ENCODE peak calls at places on chromosome 16, in six cellular contexts. F is pancreas, Q is kidney, B is cardiac muscle cell, C is GM12878, X is SK-N-SH. D is an unnamed sample.

GRCh38 chr16:57590654-57591085 is 37.8 kb upstream of the ADGRG1 start:
- DNase-seq in X (no peak), F (no peak), C (no peak), Q (peak), B (no peak), D (peak)

GRCh38 chr16:71698491-71698890 is 26.0 kb downstream of the PHLPP2 start:
- DNase-seq in X (no peak), C (no peak), B (no peak), F (no peak), Q (no peak), D (no peak)

GRCh38 chr16:87056083-87056482 is 261.1 kb downstream of the C16orf95 start:
- DNase-seq in X (no peak), C (no peak), B (no peak), F (no peak), Q (no peak), D (no peak)

GRCh38 chr16:71441348-71441781 is 489 bp downstream of the TLE7 start:
- DNase-seq in B (no peak), X (peak), Q (no peak), C (no peak), F (no peak), D (no peak)

GRCh38 chr16:70800306-70800705 is 652 bp downstream of the VAC14 start:
- DNase-seq in X (no peak), F (no peak), Q (no peak), C (no peak), B (no peak), D (no peak)

GRCh38 chr16:85555549-85556455 is 57.3 kb upstream of the GSE1 start:
- DNase-seq in C (no peak), B (peak), X (peak), Q (no peak), F (peak), D (peak)

GRCh38 chr16:8859913-8860881 is 8.6 kb downstream of the CARHSP1 start:
- DNase-seq in C (no peak), Q (peak), F (no peak), X (no peak), B (no peak), D (peak)

GRCh38 chr16:54434859-54435258 is 148.3 kb upstream of the IRX3 start:
- DNase-seq in C (no peak), B (no peak), F (no peak), X (no peak), Q (no peak), D (no peak)

GRCh38 chr16:86285938-86286921 is 224.1 kb upstream of the FOXF1 start:
- DNase-seq in F (no peak), B (no peak), Q (no peak), X (no peak), C (no peak), D (no peak)

GRCh38 chr16:49455181-49455990 is 81.8 kb downstream of the C16orf78 start:
- DNase-seq in X (no peak), Q (no peak), F (no peak), C (no peak), B (no peak), D (no peak)

GRCh38 chr16:81237282-81237681 is 1.2 kb upstream of the BCO1 start:
- DNase-seq in F (peak), X (no peak), B (no peak), Q (no peak), C (no peak), D (no peak)

GRCh38 chr16:24635900-24636610 is 93.4 kb upstream of the TNRC6A start:
- DNase-seq in F (peak), X (peak), B (peak), Q (peak), C (no peak), D (peak)

GRCh38 chr16:84950906-84951305 is 60.4 kb downstream of the ZDHHC7 start:
- DNase-seq in X (peak), B (no peak), C (no peak), F (no peak), Q (no peak), D (no peak)

GRCh38 chr16:80208015-80208414 is 332.8 kb upstream of the DYNLRB2 start:
- DNase-seq in B (no peak), C (no peak), Q (no peak), F (no peak), X (no peak), D (no peak)

GRCh38 chr16:85437161-85438052 is 175.7 kb upstream of the GSE1 start:
- DNase-seq in C (no peak), Q (no peak), F (peak), X (no peak), B (no peak), D (no peak)

GRCh38 chr16:57762365-57763289 is 27.1 kb downstream of the KATNB1 start:
- DNase-seq in F (no peak), C (no peak), Q (peak), X (no peak), B (no peak), D (no peak)

GRCh38 chr16:53132406-53132805 is 77.6 kb downstream of the CHD9 start:
- DNase-seq in B (no peak), Q (no peak), F (no peak), X (no peak), C (no peak), D (no peak)

GRCh38 chr16:49857423-49858181 is 1.7 kb upstream of the ZNF423 start:
- DNase-seq in X (peak), F (peak), Q (peak), B (peak), C (no peak), D (peak)

GRCh38 chr16:29028457-29029167 is 43.8 kb downstream of the LAT start:
- DNase-seq in B (no peak), X (no peak), Q (no peak), F (no peak), C (no peak), D (no peak)

GRCh38 chr16:642189-643049 is 791 bp downstream of the MCRIP2 start:
- DNase-seq in X (peak), B (peak), Q (no peak), F (peak), C (no peak), D (peak)

GRCh38 chr16:644556-644955 is 2.9 kb downstream of the MCRIP2 start:
- DNase-seq in X (no peak), B (no peak), C (no peak), Q (no peak), F (no peak), D (no peak)

GRCh38 chr16:641326-642188 is at the start of gene MCRIP2:
- DNase-seq in Q (peak), F (peak), C (peak), B (peak), X (peak), D (peak)

GRCh38 chr16:640614-641013 is 1.0 kb upstream of the MCRIP2 start:
- DNase-seq in C (no peak), F (no peak), Q (no peak), B (no peak), X (no peak), D (no peak)

DNA sequence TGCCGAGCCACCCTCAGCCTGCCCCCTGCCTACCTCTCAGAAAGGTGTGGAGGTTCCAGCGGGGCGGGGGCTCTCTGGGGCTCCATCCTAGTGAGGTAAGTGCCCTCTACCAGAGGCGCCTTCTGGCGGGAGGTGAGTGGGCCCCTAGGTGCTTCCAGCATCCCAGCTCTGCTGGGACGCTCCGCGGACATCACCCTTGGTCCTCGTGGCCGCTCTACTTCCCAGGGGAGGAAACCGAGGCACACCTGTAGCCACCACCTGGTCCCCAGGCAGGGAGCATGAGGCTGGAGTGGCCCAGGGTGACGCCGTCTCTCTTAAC is 1.4 kb downstream of the MCRIP2 start:
- DNase-seq in C (no peak), Q (no peak), F (no peak), B (no peak), X (no peak), D (no peak)
- H3K4me3 ChIP-seq in C (peak), Q (peak), F (peak), B (peak), X (peak), D (no peak)

GRCh38 chr16:19116711-19117449 is 3.1 kb downstream of the ITPRIPL2 start:
- DNase-seq in F (no peak), Q (no peak), B (no peak), C (no peak), X (no peak), D (no peak)

GRCh38 chr16:19114359-19115147 is 789 bp downstream of the ITPRIPL2 start:
- DNase-seq in C (no peak), F (peak), B (no peak), Q (peak), X (peak), D (peak)

GRCh38 chr16:19119564-19119963 is 5.8 kb downstream of the ITPRIPL2 start:
- DNase-seq in C (no peak), Q (no peak), F (no peak), B (no peak), X (no peak), D (no peak)

GRCh38 chr16:19115148-19116021 is 1.6 kb downstream of the ITPRIPL2 start:
- DNase-seq in Q (peak), C (no peak), X (peak), F (no peak), B (no peak), D (no peak)

DNA sequence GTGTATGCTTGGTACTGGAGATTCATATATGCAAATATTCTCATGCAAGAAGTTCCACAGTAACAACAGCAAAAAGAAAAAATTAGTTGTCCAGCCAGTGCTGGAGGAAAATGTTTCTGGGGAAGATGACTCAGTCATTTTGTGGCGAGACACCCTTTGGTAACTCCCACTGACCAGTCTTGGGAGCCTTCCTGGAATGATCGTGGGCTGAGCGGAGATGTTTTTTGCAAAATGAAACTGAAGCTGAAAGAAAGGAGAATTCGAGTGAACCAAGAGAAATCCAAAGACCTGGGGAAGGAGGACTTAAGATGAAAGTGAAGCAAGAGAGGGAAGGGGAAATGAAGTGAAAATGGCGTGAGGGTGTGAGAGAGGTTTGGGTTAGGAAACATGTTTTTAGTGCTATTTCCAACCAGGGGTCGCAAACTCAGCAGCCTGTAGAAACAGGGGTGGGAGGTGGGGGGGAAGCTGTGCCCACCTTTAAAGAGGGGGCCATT is 5.2 kb downstream of the ITPRIPL2 start:
- DNase-seq in F (no peak), C (no peak), Q (no peak), B (no peak), X (no peak), D (peak)
- H3K27ac ChIP-seq in F (no peak), C (peak), Q (peak), B (no peak), X (peak), D (peak)

GRCh38 chr16:30787613-30788378 is 791 bp upstream of the ZNF629 start:
- DNase-seq in F (no peak), X (no peak), C (no peak), B (no peak), Q (no peak), D (no peak)
- TF ChIP-seq CTCF in F (no peak), X (no peak), C (no peak), B (no peak), Q (no peak), D (no peak)

GRCh38 chr16:89764711-89765201 is 43.4 kb downstream of the ZNF276 start:
- DNase-seq in C (peak), F (no peak), X (no peak), Q (no peak), B (no peak), D (peak)

GRCh38 chr16:89770367-89770766 is 46.1 kb downstream of the FANCA start:
- DNase-seq in X (no peak), Q (no peak), C (no peak), F (no peak), B (no peak), D (no peak)

GRCh38 chr16:89761304-89761922 is 40.1 kb downstream of the ZNF276 start:
- DNase-seq in F (no peak), X (no peak), C (no peak), B (no peak), Q (no peak), D (no peak)

GRCh38 chr16:89759742-89760366 is 38.5 kb downstream of the ZNF276 start:
- DNase-seq in F (no peak), X (no peak), C (no peak), Q (no peak), B (no peak), D (no peak)

GRCh38 chr16:89765292-89765810 is 44.0 kb downstream of the ZNF276 start:
- DNase-seq in B (no peak), Q (no peak), C (no peak), F (no peak), X (no peak), D (no peak)
- H3K4me3 ChIP-seq in B (no peak), Q (no peak), C (no peak), F (no peak), X (no peak), D (no peak)

DNA sequence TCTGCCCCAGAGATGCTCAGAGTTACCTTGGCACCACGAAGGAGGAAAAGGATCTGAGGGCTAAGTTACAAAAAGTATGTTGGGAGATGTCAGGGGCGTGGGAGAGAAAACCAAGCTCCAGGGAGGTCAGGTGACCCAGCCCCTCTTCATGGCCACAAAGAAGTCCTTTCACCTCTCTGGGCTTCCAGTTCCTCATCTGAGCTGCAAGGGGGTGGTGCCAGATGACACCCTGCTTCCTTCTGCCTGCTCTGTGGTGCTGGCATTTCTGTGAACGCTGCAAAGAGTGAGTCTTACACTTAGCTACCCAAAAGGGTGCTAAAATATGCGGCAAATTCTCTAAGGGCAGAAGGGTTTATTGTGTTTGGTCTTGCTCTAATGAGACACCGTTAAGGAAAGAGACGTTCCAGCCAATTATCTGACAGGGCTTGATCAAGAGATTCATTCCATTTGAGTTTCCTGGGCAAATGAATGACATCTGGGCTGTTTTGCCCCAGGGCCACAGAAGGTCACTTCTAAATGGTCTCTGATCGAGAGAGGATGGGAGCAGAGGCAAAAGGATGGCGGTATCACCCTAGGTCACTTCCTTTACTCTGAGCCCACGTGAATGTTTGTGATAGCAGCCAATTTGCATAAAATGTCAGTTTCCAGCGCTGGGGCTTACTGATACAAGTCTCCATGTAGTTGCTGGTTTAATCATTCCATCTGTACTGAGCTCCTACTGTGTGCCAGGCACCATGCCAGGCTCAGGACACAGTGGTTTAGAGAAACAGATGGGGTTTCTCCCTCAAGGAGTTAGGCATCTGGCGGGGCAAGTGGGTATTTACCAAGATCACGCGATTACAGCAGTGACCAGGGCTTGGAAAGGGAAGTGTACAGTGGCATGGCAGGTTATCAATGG is 210.3 kb downstream of the KATNIP start:
- DNase-seq in F (no peak), B (no peak), X (peak), C (no peak), Q (no peak), D (no peak)
- H3K27ac ChIP-seq in F (no peak), B (no peak), X (peak), C (no peak), Q (no peak), D (no peak)

GRCh38 chr16:17451835-17452234 is 18.9 kb downstream of the XYLT1 start:
- DNase-seq in X (no peak), Q (no peak), F (no peak), C (no peak), B (no peak), D (no peak)
- TF ChIP-seq CTCF in X (no peak), Q (no peak), F (no peak), C (no peak), B (no peak), D (no peak)

GRCh38 chr16:51134876-51135275 is 16.2 kb downstream of the SALL1 start:
- DNase-seq in F (no peak), C (no peak), X (no peak), B (no peak), Q (peak), D (no peak)

GRCh38 chr16:51132484-51132883 is 18.6 kb downstream of the SALL1 start:
- DNase-seq in F (no peak), B (no peak), Q (no peak), X (no peak), C (no peak), D (no peak)

GRCh38 chr16:51133691-51134090 is 17.4 kb downstream of the SALL1 start:
- DNase-seq in F (no peak), B (no peak), X (no peak), Q (no peak), C (no peak), D (no peak)

GRCh38 chr16:51133130-51133529 is 17.9 kb downstream of the SALL1 start:
- DNase-seq in B (no peak), C (no peak), Q (no peak), X (no peak), F (no peak), D (no peak)

GRCh38 chr16:51134269-51134812 is 16.7 kb downstream of the SALL1 start:
- DNase-seq in F (no peak), Q (peak), X (peak), C (no peak), B (peak), D (no peak)
- H3K4me3 ChIP-seq in F (no peak), Q (no peak), X (no peak), C (no peak), B (peak), D (no peak)

DNA sequence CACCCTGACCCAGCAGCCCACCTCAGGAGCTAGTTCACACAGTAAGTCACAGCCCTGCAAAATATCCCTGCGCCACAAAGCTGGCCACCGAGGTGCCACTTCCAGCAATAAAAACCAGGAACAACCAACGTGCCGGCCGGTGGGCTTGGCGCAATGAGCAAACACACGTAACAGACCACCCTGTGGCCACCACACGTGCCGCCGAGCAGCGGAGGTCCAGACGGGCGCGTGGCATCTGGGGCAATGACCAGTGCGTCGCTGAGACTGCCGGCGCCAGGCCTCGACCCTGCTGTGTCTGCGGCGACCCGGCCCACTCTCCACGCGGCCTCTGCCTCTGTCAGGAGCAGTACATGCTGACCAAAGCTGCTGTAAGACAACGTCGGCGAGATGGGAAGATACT is 31.5 kb downstream of the LMF1 start:
- DNase-seq in F (no peak), B (no peak), C (no peak), X (no peak), Q (peak), D (no peak)
- H3K27ac ChIP-seq in F (no peak), B (no peak), C (no peak), X (no peak), Q (no peak), D (no peak)

GRCh38 chr16:61148930-61149329 is 887.3 kb downstream of the CDH8 start:
- DNase-seq in Q (no peak), X (no peak), F (no peak), C (no peak), B (peak), D (no peak)
- TF ChIP-seq CTCF in Q (no peak), X (no peak), F (no peak), C (no peak), B (no peak), D (no peak)

GRCh38 chr16:67927131-67927941 is 4.3 kb downstream of the CTRL start:
- DNase-seq in X (no peak), C (no peak), B (no peak), F (peak), Q (no peak), D (no peak)

GRCh38 chr16:67924140-67924906 is 7.3 kb downstream of the CTRL start:
- DNase-seq in C (no peak), X (no peak), Q (no peak), F (peak), B (no peak), D (no peak)

GRCh38 chr16:67928147-67928546 is 3.5 kb downstream of the CTRL start:
- DNase-seq in X (no peak), B (no peak), Q (no peak), F (peak), C (no peak), D (no peak)

GRCh38 chr16:67928561-67929364 is 2.9 kb downstream of the CTRL start:
- DNase-seq in C (no peak), F (peak), X (peak), B (peak), Q (peak), D (peak)

GRCh38 chr16:67926181-67926742 is 5.4 kb downstream of the CTRL start:
- DNase-seq in F (peak), X (no peak), B (no peak), Q (no peak), C (no peak), D (no peak)
- H3K4me3 ChIP-seq in F (no peak), X (no peak), B (no peak), Q (no peak), C (no peak), D (no peak)